ENCODE peak calls at places on chromosome 13, in six cellular contexts. One of them, this sample, is unnamed.

GRCh38 chr13:113650275-113650674 is 7.7 kb downstream of the ATP4B start:
- DNase-seq in fibroblast of mammary gland: no peak
- DNase-seq in endothelial cell: no peak
- DNase-seq in psoas muscle: no peak
- DNase-seq in AG09309: no peak
- DNase-seq in foreskin fibroblast: no peak
- DNase-seq in this sample: no peak

GRCh38 chr13:74338341-74338740 is 204.1 kb upstream of the KLF12 start:
- DNase-seq in fibroblast of mammary gland: no peak
- DNase-seq in endothelial cell: no peak
- DNase-seq in psoas muscle: no peak
- DNase-seq in AG09309: no peak
- DNase-seq in foreskin fibroblast: no peak
- DNase-seq in this sample: no peak

GRCh38 chr13:70960841-70961443 is 852.7 kb upstream of the KLHL1 start:
- DNase-seq in fibroblast of mammary gland: peak
- DNase-seq in endothelial cell: peak
- DNase-seq in psoas muscle: no peak
- DNase-seq in AG09309: no peak
- DNase-seq in foreskin fibroblast: no peak
- DNase-seq in this sample: no peak

GRCh38 chr13:50107205-50107604 is 92.0 kb downstream of the KCNRG start:
- DNase-seq in fibroblast of mammary gland: no peak
- DNase-seq in endothelial cell: no peak
- DNase-seq in psoas muscle: no peak
- DNase-seq in AG09309: no peak
- DNase-seq in foreskin fibroblast: no peak
- DNase-seq in this sample: no peak

GRCh38 chr13:21738636-21739035 is 67.8 kb downstream of the FGF9 start:
- DNase-seq in fibroblast of mammary gland: no peak
- DNase-seq in endothelial cell: no peak
- DNase-seq in psoas muscle: no peak
- DNase-seq in AG09309: no peak
- DNase-seq in foreskin fibroblast: no peak
- DNase-seq in this sample: no peak

GRCh38 chr13:35549481-35549880 is 73.0 kb upstream of the MAB21L1 start:
- DNase-seq in fibroblast of mammary gland: peak
- DNase-seq in endothelial cell: no peak
- DNase-seq in psoas muscle: no peak
- DNase-seq in AG09309: peak
- DNase-seq in foreskin fibroblast: peak
- DNase-seq in this sample: no peak

GRCh38 chr13:57629821-57630235 is 1.7 kb upstream of the PCDH17 start:
- DNase-seq in fibroblast of mammary gland: peak
- DNase-seq in endothelial cell: peak
- DNase-seq in psoas muscle: peak
- DNase-seq in AG09309: no peak
- DNase-seq in foreskin fibroblast: peak
- DNase-seq in this sample: no peak

GRCh38 chr13:40120288-40120687 is 464.8 kb downstream of the COG6 start:
- DNase-seq in fibroblast of mammary gland: peak
- DNase-seq in endothelial cell: no peak
- DNase-seq in psoas muscle: no peak
- DNase-seq in AG09309: peak
- DNase-seq in foreskin fibroblast: no peak
- DNase-seq in this sample: no peak

GRCh38 chr13:79448413-79448812 is 32.5 kb upstream of the NDFIP2 start:
- DNase-seq in fibroblast of mammary gland: peak
- DNase-seq in endothelial cell: no peak
- DNase-seq in psoas muscle: no peak
- DNase-seq in AG09309: no peak
- DNase-seq in foreskin fibroblast: no peak
- DNase-seq in this sample: no peak

GRCh38 chr13:20349564-20350379 is 117.7 kb upstream of the GJB6 start:
- DNase-seq in fibroblast of mammary gland: peak
- DNase-seq in endothelial cell: no peak
- DNase-seq in psoas muscle: peak
- DNase-seq in AG09309: no peak
- DNase-seq in foreskin fibroblast: no peak
- DNase-seq in this sample: no peak

GRCh38 chr13:83733293-83733692 is 149.0 kb downstream of the SLITRK1 start:
- DNase-seq in fibroblast of mammary gland: no peak
- DNase-seq in endothelial cell: no peak
- DNase-seq in psoas muscle: no peak
- DNase-seq in AG09309: no peak
- DNase-seq in foreskin fibroblast: no peak
- DNase-seq in this sample: no peak

GRCh38 chr13:110853235-110853721 is 61.6 kb downstream of the ANKRD10 start:
- DNase-seq in fibroblast of mammary gland: peak
- DNase-seq in endothelial cell: no peak
- DNase-seq in psoas muscle: no peak
- DNase-seq in AG09309: no peak
- DNase-seq in foreskin fibroblast: no peak
- DNase-seq in this sample: no peak

GRCh38 chr13:109605846-109606245 is 180.5 kb downstream of the IRS2 start:
- DNase-seq in fibroblast of mammary gland: no peak
- DNase-seq in endothelial cell: no peak
- DNase-seq in psoas muscle: no peak
- DNase-seq in AG09309: no peak
- DNase-seq in foreskin fibroblast: no peak
- DNase-seq in this sample: no peak

GRCh38 chr13:112903606-112904195 is 65.3 kb upstream of the MCF2L start:
- DNase-seq in fibroblast of mammary gland: no peak
- DNase-seq in endothelial cell: no peak
- DNase-seq in psoas muscle: no peak
- DNase-seq in AG09309: no peak
- DNase-seq in foreskin fibroblast: no peak
- DNase-seq in this sample: no peak

GRCh38 chr13:27921961-27922910 is 2.4 kb downstream of the PDX1 start:
- DNase-seq in fibroblast of mammary gland: no peak
- DNase-seq in endothelial cell: no peak
- DNase-seq in psoas muscle: no peak
- DNase-seq in AG09309: no peak
- DNase-seq in foreskin fibroblast: no peak
- DNase-seq in this sample: no peak

GRCh38 chr13:49403966-49404365 is 39.9 kb downstream of the CAB39L start:
- DNase-seq in fibroblast of mammary gland: no peak
- DNase-seq in endothelial cell: no peak
- DNase-seq in psoas muscle: no peak
- DNase-seq in AG09309: no peak
- DNase-seq in foreskin fibroblast: no peak
- DNase-seq in this sample: no peak

GRCh38 chr13:34542321-34542720 is 399.7 kb upstream of the NBEA start:
- DNase-seq in fibroblast of mammary gland: no peak
- DNase-seq in endothelial cell: no peak
- DNase-seq in psoas muscle: no peak
- DNase-seq in AG09309: no peak
- DNase-seq in foreskin fibroblast: no peak
- DNase-seq in this sample: no peak

GRCh38 chr13:43879323-43880181 is at the start of the genes CCDC122 and LACC1:
- DNase-seq in fibroblast of mammary gland: peak
- DNase-seq in endothelial cell: peak
- DNase-seq in psoas muscle: peak
- DNase-seq in AG09309: peak
- DNase-seq in foreskin fibroblast: peak
- DNase-seq in this sample: peak

GRCh38 chr13:46184277-46184699 is 2.3 kb upstream of the LCP1 start:
- DNase-seq in fibroblast of mammary gland: peak
- DNase-seq in endothelial cell: peak
- DNase-seq in psoas muscle: peak
- DNase-seq in AG09309: no peak
- DNase-seq in foreskin fibroblast: no peak
- DNase-seq in this sample: peak

GRCh38 chr13:20136781-20137703 is 23.8 kb downstream of the GJA3 start:
- DNase-seq in fibroblast of mammary gland: peak
- DNase-seq in endothelial cell: peak
- DNase-seq in psoas muscle: no peak
- DNase-seq in AG09309: no peak
- DNase-seq in foreskin fibroblast: no peak
- DNase-seq in this sample: no peak

GRCh38 chr13:113598081-113598410 is 13.5 kb downstream of the TFDP1 start:
- DNase-seq in fibroblast of mammary gland: no peak
- DNase-seq in endothelial cell: no peak
- DNase-seq in psoas muscle: no peak
- DNase-seq in AG09309: no peak
- DNase-seq in foreskin fibroblast: no peak
- DNase-seq in this sample: peak

GRCh38 chr13:94987869-94988268 is 275.5 kb upstream of the SOX21 start:
- DNase-seq in fibroblast of mammary gland: peak
- DNase-seq in endothelial cell: no peak
- DNase-seq in psoas muscle: no peak
- DNase-seq in AG09309: no peak
- DNase-seq in foreskin fibroblast: no peak
- DNase-seq in this sample: no peak

GRCh38 chr13:94984974-94985373 is 272.6 kb upstream of the SOX21 start:
- DNase-seq in fibroblast of mammary gland: no peak
- DNase-seq in endothelial cell: no peak
- DNase-seq in psoas muscle: no peak
- DNase-seq in AG09309: no peak
- DNase-seq in foreskin fibroblast: no peak
- DNase-seq in this sample: no peak

GRCh38 chr13:94987081-94987480 is 274.7 kb upstream of the SOX21 start:
- DNase-seq in fibroblast of mammary gland: peak
- DNase-seq in endothelial cell: no peak
- DNase-seq in psoas muscle: no peak
- DNase-seq in AG09309: no peak
- DNase-seq in foreskin fibroblast: no peak
- DNase-seq in this sample: no peak

GRCh38 chr13:94992277-94992989 is 280.1 kb upstream of the SOX21 start:
- DNase-seq in fibroblast of mammary gland: peak
- DNase-seq in endothelial cell: no peak
- DNase-seq in psoas muscle: no peak
- DNase-seq in AG09309: no peak
- DNase-seq in foreskin fibroblast: no peak
- DNase-seq in this sample: no peak

GRCh38 chr13:94988654-94989053 is 276.3 kb upstream of the SOX21 start:
- DNase-seq in fibroblast of mammary gland: no peak
- DNase-seq in endothelial cell: no peak
- DNase-seq in psoas muscle: no peak
- DNase-seq in AG09309: no peak
- DNase-seq in foreskin fibroblast: no peak
- DNase-seq in this sample: no peak
- TF ChIP-seq CTCF in fibroblast of mammary gland: no peak
- TF ChIP-seq CTCF in endothelial cell: no peak
- TF ChIP-seq CTCF in psoas muscle: no peak
- TF ChIP-seq CTCF in AG09309: no peak
- TF ChIP-seq CTCF in foreskin fibroblast: no peak
- TF ChIP-seq CTCF in this sample: no peak

DNA sequence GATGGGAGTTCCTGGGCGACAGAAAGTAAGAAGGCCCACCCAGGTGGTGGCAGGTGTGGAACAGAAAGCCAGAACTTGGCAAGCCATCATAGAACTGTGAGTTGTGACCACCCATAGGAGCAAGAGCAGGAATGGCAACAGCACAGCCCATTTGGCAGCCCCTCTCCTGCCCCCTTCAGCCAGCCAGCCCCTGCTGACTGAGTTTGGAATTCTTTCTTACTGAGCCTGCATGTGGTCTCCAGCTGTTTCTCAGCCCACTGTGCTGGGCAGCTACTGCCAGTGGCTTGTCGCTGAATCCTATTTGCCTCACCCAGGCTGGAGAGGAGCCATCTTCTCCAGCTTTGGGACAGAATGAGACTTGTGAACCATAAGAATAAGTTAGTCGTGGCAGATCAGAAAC is 28.3 kb downstream of the CNMD start:
- DNase-seq in fibroblast of mammary gland: no peak
- DNase-seq in endothelial cell: peak
- DNase-seq in psoas muscle: no peak
- DNase-seq in AG09309: no peak
- DNase-seq in foreskin fibroblast: no peak
- DNase-seq in this sample: no peak
- TF ChIP-seq CTCF in fibroblast of mammary gland: no peak
- TF ChIP-seq CTCF in endothelial cell: no peak
- TF ChIP-seq CTCF in psoas muscle: no peak
- TF ChIP-seq CTCF in AG09309: no peak
- TF ChIP-seq CTCF in foreskin fibroblast: no peak
- TF ChIP-seq CTCF in this sample: no peak

DNA sequence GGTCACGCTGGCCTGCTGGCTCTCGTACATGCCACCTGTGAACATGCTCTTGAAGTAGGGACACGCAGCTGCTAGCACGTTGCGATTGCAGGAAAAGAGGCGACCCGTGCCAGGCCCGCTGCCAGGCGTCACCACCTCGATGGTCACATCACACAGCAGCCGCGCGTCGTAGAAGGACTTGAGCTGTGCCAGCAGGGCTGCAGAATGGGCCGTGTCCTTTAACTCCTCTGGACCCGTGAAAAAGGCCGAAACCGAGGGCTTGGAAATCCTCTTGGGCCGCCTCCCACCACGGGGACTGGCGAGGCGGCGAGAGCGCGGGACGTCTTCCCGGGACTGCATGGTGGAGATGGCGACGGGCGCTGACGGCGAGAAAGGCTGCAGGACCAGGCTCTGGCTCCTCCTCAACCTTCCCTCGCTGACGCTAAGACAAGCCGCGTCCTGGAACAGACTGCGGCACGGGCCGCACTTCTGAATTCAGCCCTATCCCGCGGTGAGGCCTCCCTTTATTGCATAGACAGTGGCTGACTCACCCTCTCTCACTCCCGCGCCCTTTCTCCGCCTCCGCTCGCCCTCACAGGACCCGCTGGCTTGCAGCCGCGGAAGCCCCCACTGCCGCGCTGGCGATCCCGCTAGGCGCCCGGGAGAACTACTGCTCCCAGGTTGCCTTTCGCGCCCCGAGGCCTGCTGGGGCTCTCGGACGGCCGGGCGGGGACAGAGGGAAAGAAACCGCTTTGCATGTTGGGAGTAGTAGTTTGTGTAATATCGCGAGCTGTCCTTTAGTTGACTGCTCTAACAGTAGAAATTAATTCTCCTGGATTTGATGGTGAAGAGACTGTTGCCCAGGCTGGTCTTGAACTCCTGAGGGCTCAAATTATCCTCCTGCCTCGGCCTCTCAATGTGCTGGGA is at the start of gene KBTBD7:
- DNase-seq in fibroblast of mammary gland: peak
- DNase-seq in endothelial cell: peak
- DNase-seq in psoas muscle: peak
- DNase-seq in AG09309: peak
- DNase-seq in foreskin fibroblast: peak
- DNase-seq in this sample: peak
- TF ChIP-seq CTCF in fibroblast of mammary gland: no peak
- TF ChIP-seq CTCF in endothelial cell: no peak
- TF ChIP-seq CTCF in psoas muscle: no peak
- TF ChIP-seq CTCF in AG09309: no peak
- TF ChIP-seq CTCF in foreskin fibroblast: no peak
- TF ChIP-seq CTCF in this sample: no peak

GRCh38 chr13:81929988-81930387 is 1589.1 kb upstream of the SPRY2 start:
- DNase-seq in fibroblast of mammary gland: peak
- DNase-seq in endothelial cell: no peak
- DNase-seq in psoas muscle: no peak
- DNase-seq in AG09309: no peak
- DNase-seq in foreskin fibroblast: no peak
- DNase-seq in this sample: no peak

DNA sequence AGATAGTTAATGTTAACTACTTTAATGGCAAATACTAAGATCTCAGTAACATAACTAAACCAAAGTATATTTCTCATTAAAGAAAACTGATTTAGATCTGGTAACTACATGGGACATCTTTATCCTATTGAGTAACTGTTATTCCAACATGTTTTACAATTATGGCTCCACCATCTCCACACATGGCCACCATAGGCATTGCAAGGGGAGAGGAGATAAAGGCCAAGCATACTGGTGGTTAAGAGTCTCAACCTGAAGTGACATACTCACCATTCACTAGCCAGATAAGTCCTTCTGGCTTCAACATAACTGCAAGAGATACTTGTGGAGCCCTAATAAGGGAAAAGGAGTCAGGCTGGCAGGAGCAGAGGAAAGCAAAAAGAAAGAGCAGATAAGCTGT is 1586.4 kb upstream of the SPRY2 start:
- DNase-seq in fibroblast of mammary gland: no peak
- DNase-seq in endothelial cell: no peak
- DNase-seq in psoas muscle: no peak
- DNase-seq in AG09309: no peak
- DNase-seq in foreskin fibroblast: no peak
- DNase-seq in this sample: no peak
- TF ChIP-seq CTCF in fibroblast of mammary gland: no peak
- TF ChIP-seq CTCF in endothelial cell: peak
- TF ChIP-seq CTCF in psoas muscle: no peak
- TF ChIP-seq CTCF in AG09309: no peak
- TF ChIP-seq CTCF in foreskin fibroblast: no peak
- TF ChIP-seq CTCF in this sample: no peak

This sample was measured in activated B cell treated with CpG ODN at 0.5 μM for 24 hours.